ENCODE peak calls at places on chromosomes 4 and X, in seven cellular contexts. S is dorsolateral prefrontal cortex, W is fibroblast of lung, D is B cell, G is nephron progenitor cell, L is gastrocnemius medialis, J is heart right ventricle. B is an unnamed sample.
A peak's percentile ranks its signal among the peaks of the same experiment; 100 is the strongest.

GRCh38 chrX:137567474-137568232 is 1.7 kb downstream of the ZIC3 start:
- DNase-seq in S (no peak), W (no peak), D (no peak), G (peak; percentile 40), L (no peak), J (no peak), B (no peak)

GRCh38 chr4:4426511-4427477 is 39.9 kb downstream of the NSG1 start:
- DNase-seq in S (no peak), W (peak; percentile 42), D (no peak), G (peak; percentile 37), L (no peak), J (no peak), B (no peak)

GRCh38 chr4:149823770-149824221 is 8.2 kb upstream of the IQCM start:
- DNase-seq in S (no peak), W (peak; percentile 90), D (no peak), G (no peak), L (no peak), J (no peak), B (no peak)

GRCh38 chrX:25006586-25007058 is 9.1 kb downstream of the ARX start:
- DNase-seq in S (no peak), W (no peak), D (no peak), G (no peak), L (no peak), J (no peak), B (no peak)

GRCh38 chr4:151287409-151287808 is 10.4 kb downstream of the PRSS48 start:
- DNase-seq in S (no peak), W (no peak), D (no peak), G (no peak), L (no peak), J (no peak), B (no peak)

GRCh38 chrX:65451663-65452062 is 82.9 kb downstream of the LAS1L start:
- DNase-seq in S (no peak), W (peak; percentile 8), D (no peak), G (peak; percentile 10), L (no peak), J (no peak), B (no peak)

GRCh38 chrX:46573331-46573895 is at the start of gene CHST7:
- DNase-seq in S (peak; percentile 22), W (peak; percentile 75), D (peak; percentile 60), G (peak; percentile 72), L (no peak), J (peak; percentile 55), B (peak; percentile 83)

GRCh38 chr4:89137695-89138094 is 26.4 kb downstream of the TIGD2 start:
- DNase-seq in S (no peak), W (no peak), D (no peak), G (no peak), L (no peak), J (no peak), B (no peak)

GRCh38 chr4:985123-985830 is 1.6 kb upstream of the IDUA start:
- DNase-seq in S (no peak), W (peak; percentile 34), D (peak; percentile 60), G (peak; percentile 80), L (peak; percentile 28), J (peak; percentile 65), B (peak; percentile 71)

GRCh38 chr4:146029147-146029546 is 90.5 kb upstream of the ZNF827 start:
- DNase-seq in S (no peak), W (peak; percentile 35), D (no peak), G (no peak), L (no peak), J (no peak), B (no peak)

GRCh38 chr4:107153228-107153627 is 117.1 kb upstream of the DKK2 start:
- DNase-seq in S (no peak), W (no peak), D (no peak), G (peak; percentile 7), L (no peak), J (peak; percentile 4), B (no peak)

GRCh38 chrX:14776901-14777300 is 96.0 kb downstream of the FANCB start:
- DNase-seq in S (no peak), W (peak; percentile 42), D (no peak), G (no peak), L (no peak), J (no peak), B (no peak)

GRCh38 chrX:35104626-35105025 is 162.0 kb downstream of the FAM47B start:
- DNase-seq in S (no peak), W (peak; percentile 39), D (no peak), G (no peak), L (no peak), J (no peak), B (no peak)

GRCh38 chrX:33194876-33195433 is 16.4 kb downstream of the DMD start:
- DNase-seq in S (no peak), W (peak; percentile 3), D (no peak), G (no peak), L (no peak), J (no peak), B (no peak)

GRCh38 chr4:33882246-33882990 is 2361.9 kb downstream of the ARAP2 start:
- DNase-seq in S (no peak), W (peak; percentile 3), D (no peak), G (no peak), L (no peak), J (no peak), B (no peak)

GRCh38 chr4:80182237-80182866 is 15.0 kb upstream of the PRDM8 start:
- DNase-seq in S (no peak), W (no peak), D (no peak), G (no peak), L (no peak), J (no peak), B (no peak)

GRCh38 chrX:3345281-3346081 is 971 bp downstream of the MXRA5 start:
- DNase-seq in S (no peak), W (peak; percentile 56), D (no peak), G (peak; percentile 75), L (no peak), J (peak; percentile 22), B (peak; percentile 55)

GRCh38 chr4:181957088-181957487 is 286.1 kb upstream of the TENM3 start:
- DNase-seq in S (no peak), W (peak; percentile 97), D (no peak), G (no peak), L (no peak), J (no peak), B (no peak)

GRCh38 chrX:48487362-48487785 is 11.4 kb downstream of the FTSJ1 start:
- DNase-seq in S (no peak), W (peak; percentile 99), D (no peak), G (no peak), L (no peak), J (no peak), B (no peak)

GRCh38 chrX:112359906-112360305 is 277.3 kb upstream of the TRPC5 start:
- DNase-seq in S (no peak), W (peak; percentile 27), D (no peak), G (no peak), L (no peak), J (no peak), B (no peak)

GRCh38 chr4:53847935-53848334 is 216.5 kb downstream of the CHIC2 start:
- DNase-seq in S (no peak), W (no peak), D (no peak), G (no peak), L (no peak), J (no peak), B (no peak)

GRCh38 chr4:165505991-165506779 is 127.4 kb downstream of the CPE start:
- DNase-seq in S (no peak), W (peak; percentile 70), D (no peak), G (no peak), L (no peak), J (no peak), B (no peak)

GRCh38 chrX:7720519-7720918 is 122.5 kb upstream of the VCX start:
- DNase-seq in S (no peak), W (no peak), D (no peak), G (no peak), L (no peak), J (no peak), B (no peak)
- TF ChIP-seq CTCF in S (no peak), W (no peak), D (no peak), G (no peak), L (no peak), J (no peak), B (no peak)

DNA sequence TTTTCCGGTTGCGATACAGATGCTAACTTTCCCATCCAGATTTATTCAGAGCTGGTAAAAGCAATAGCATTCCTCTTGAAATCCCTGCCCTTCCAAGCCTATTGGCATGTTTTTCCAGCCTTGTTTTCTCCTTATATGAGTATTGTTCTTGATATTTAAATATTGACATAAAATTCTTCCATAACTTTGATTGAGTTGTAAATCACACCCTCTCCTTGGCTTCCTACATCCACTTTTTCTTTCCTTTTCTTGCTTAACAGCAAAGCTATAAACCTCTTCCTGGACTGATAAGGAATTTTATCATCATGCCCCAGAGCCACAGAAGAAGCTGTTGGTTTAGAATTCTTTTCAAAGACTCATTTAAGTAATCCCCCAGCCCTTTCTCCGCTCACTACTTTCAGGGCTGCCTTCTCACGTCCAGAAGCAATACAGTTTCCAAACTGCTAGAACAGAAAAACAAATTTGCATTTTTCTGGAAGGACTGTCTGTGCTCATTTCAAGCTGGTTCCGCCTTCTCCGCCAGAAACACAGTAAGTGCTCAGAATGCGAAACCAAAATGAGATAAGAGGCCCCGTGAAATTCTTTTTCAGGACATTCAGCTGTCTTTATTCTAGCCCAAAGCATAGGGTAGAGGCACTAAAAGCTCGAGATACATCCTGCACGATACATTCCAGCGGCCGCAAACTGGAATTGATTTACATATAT is 922 bp downstream of the MID1 start:
- DNase-seq in S (no peak), W (peak; percentile 18), D (no peak), G (no peak), L (no peak), J (no peak), B (no peak)
- TF ChIP-seq CTCF in S (no peak), W (no peak), D (no peak), G (no peak), L (no peak), J (no peak), B (no peak)

GRCh38 chr4:103361926-103362325 is 163.8 kb upstream of the CENPE start:
- DNase-seq in S (no peak), W (no peak), D (no peak), G (no peak), L (no peak), J (no peak), B (no peak)

GRCh38 chr4:103359900-103360299 is 161.8 kb upstream of the CENPE start:
- DNase-seq in S (no peak), W (no peak), D (no peak), G (no peak), L (no peak), J (no peak), B (no peak)

GRCh38 chr4:103365285-103365684 is 167.1 kb upstream of the CENPE start:
- DNase-seq in S (no peak), W (no peak), D (no peak), G (no peak), L (no peak), J (no peak), B (no peak)

GRCh38 chr4:103364066-103364465 is 165.9 kb upstream of the CENPE start:
- DNase-seq in S (no peak), W (no peak), D (no peak), G (no peak), L (no peak), J (no peak), B (no peak)
- TF ChIP-seq CTCF in S (no peak), W (no peak), D (no peak), G (no peak), L (no peak), J (no peak), B (no peak)

GRCh38 chrX:72604112-72604511 is 31.5 kb upstream of the HDAC8 start:
- DNase-seq in S (no peak), W (no peak), D (no peak), G (no peak), L (no peak), J (no peak), B (no peak)

GRCh38 chrX:72604705-72605104 is 32.1 kb upstream of the HDAC8 start:
- DNase-seq in S (no peak), W (no peak), D (no peak), G (no peak), L (no peak), J (no peak), B (no peak)

GRCh38 chrX:72609313-72609712 is 36.7 kb upstream of the HDAC8 start:
- DNase-seq in S (no peak), W (no peak), D (no peak), G (no peak), L (no peak), J (no peak), B (no peak)
- TF ChIP-seq CTCF in S (no peak), W (no peak), D (no peak), G (no peak), L (no peak), J (peak; percentile 22), B (peak; percentile 16)

B was measured in psoas muscle.